ENCODE peak calls at places on chromosomes 6 and 20, in seven cellular contexts. C is CD8-positive, alpha-beta T cell; M is fibroblast of mammary gland; R is spleen; Y is GM23248; E is uterus; F is body of pancreas. I is an unnamed sample.

GRCh38 chr6:32700391-32701040 is 34.1 kb upstream of the HLA-DQB1 start:
- DNase-seq in Y (peak; percentile 67), F (peak; percentile 54), R (no peak), M (peak; percentile 72), E (peak; percentile 28), C (peak; percentile 34), I (peak; percentile 78)

GRCh38 chr20:46647469-46647868 is 3.8 kb downstream of the SLC13A3 start:
- DNase-seq in F (no peak), C (no peak), R (no peak), M (no peak), E (no peak), Y (no peak), I (peak; percentile 70)

GRCh38 chr6:90087103-90087833 is 193.0 kb downstream of the GJA10 start:
- DNase-seq in M (peak; percentile 59), Y (peak; percentile 82), F (no peak), C (no peak), E (peak; percentile 27), R (no peak), I (no peak)

GRCh38 chr6:54992789-54993188 is 146.2 kb downstream of the FAM83B start:
- DNase-seq in R (no peak), E (no peak), Y (peak; percentile 14), F (peak; percentile 36), M (peak; percentile 7), C (no peak), I (peak; percentile 9)

GRCh38 chr6:111845441-111845871 is 27.8 kb downstream of the FYN start:
- DNase-seq in C (no peak), Y (no peak), M (no peak), E (no peak), F (no peak), R (peak; percentile 78), I (no peak)

GRCh38 chr20:1087311-1087710 is 31.1 kb upstream of the PSMF1 start:
- DNase-seq in R (no peak), F (no peak), C (no peak), Y (no peak), E (no peak), M (no peak), I (peak; percentile 48)

GRCh38 chr20:53847118-53847842 is 223.1 kb downstream of the BCAS1 start:
- DNase-seq in E (no peak), R (no peak), Y (no peak), C (no peak), M (no peak), F (no peak), I (no peak)

GRCh38 chr6:24927985-24928735 is 7.6 kb downstream of the RIPOR2 start:
- DNase-seq in R (no peak), Y (peak; percentile 31), M (peak; percentile 48), F (no peak), C (no peak), E (no peak), I (no peak)

GRCh38 chr6:82111818-82112217 is 135.7 kb downstream of the IBTK start:
- DNase-seq in R (no peak), C (no peak), F (no peak), Y (no peak), M (no peak), E (no peak), I (no peak)

GRCh38 chr20:17612287-17612974 is 42.6 kb downstream of the DSTN start:
- DNase-seq in E (no peak), R (peak; percentile 80), Y (peak; percentile 80), C (peak; percentile 62), M (peak; percentile 54), F (peak; percentile 46), I (no peak)

GRCh38 chr6:52063584-52064400 is 23.6 kb downstream of the PKHD1 start:
- DNase-seq in Y (peak; percentile 57), M (peak; percentile 48), C (peak; percentile 41), F (peak; percentile 64), R (no peak), E (no peak), I (peak; percentile 85)

GRCh38 chr6:46203388-46203787 is 32.6 kb upstream of the ENPP5 start:
- DNase-seq in Y (peak; percentile 9), R (no peak), M (peak; percentile 36), F (no peak), E (no peak), C (no peak), I (peak; percentile 25)

GRCh38 chr6:20370393-20370792 is 31.3 kb upstream of the E2F3 start:
- DNase-seq in E (no peak), R (no peak), Y (no peak), C (no peak), M (no peak), F (no peak), I (no peak)

GRCh38 chr6:31918069-31918725 is 9.3 kb upstream of the C2 start:
- DNase-seq in C (no peak), E (no peak), Y (peak; percentile 36), F (no peak), R (peak; percentile 13), M (peak; percentile 38), I (no peak)

GRCh38 chr6:139680819-139681218 is 306.4 kb upstream of the CITED2 start:
- DNase-seq in F (no peak), C (no peak), Y (no peak), R (no peak), M (no peak), E (no peak), I (peak; percentile 83)

GRCh38 chr6:43713611-43714310 is 26.2 kb upstream of the MRPS18A start:
- DNase-seq in M (no peak), C (no peak), F (no peak), E (no peak), Y (no peak), R (no peak), I (no peak)

GRCh38 chr6:156449128-156449527 is 328.1 kb upstream of the ARID1B start:
- DNase-seq in F (peak; percentile 51), M (no peak), C (no peak), E (no peak), Y (no peak), R (no peak), I (no peak)

GRCh38 chr20:14721926-14722325 is 384.5 kb upstream of the FLRT3 start:
- DNase-seq in E (no peak), R (no peak), Y (peak; percentile 57), M (no peak), C (no peak), F (no peak), I (no peak)

GRCh38 chr6:148242180-148242579 is 100.5 kb upstream of the SASH1 start:
- DNase-seq in C (no peak), M (peak; percentile 21), R (no peak), Y (peak; percentile 24), F (no peak), E (no peak), I (no peak)

GRCh38 chr20:41139227-41140093 is 2.1 kb downstream of the PLCG1 start:
- DNase-seq in Y (no peak), F (no peak), E (no peak), M (no peak), R (no peak), C (no peak), I (no peak)
- H3K4me3 ChIP-seq in Y (peak overlapping the region; percentile 80), F (no peak overlapping the region), E (peak overlapping the region; percentile 99), M (peak overlapping the region; percentile 71), R (peak overlapping the region; percentile 89), C (peak overlapping the region; percentile 68), I (peak overlapping the region; percentile 94)

DNA sequence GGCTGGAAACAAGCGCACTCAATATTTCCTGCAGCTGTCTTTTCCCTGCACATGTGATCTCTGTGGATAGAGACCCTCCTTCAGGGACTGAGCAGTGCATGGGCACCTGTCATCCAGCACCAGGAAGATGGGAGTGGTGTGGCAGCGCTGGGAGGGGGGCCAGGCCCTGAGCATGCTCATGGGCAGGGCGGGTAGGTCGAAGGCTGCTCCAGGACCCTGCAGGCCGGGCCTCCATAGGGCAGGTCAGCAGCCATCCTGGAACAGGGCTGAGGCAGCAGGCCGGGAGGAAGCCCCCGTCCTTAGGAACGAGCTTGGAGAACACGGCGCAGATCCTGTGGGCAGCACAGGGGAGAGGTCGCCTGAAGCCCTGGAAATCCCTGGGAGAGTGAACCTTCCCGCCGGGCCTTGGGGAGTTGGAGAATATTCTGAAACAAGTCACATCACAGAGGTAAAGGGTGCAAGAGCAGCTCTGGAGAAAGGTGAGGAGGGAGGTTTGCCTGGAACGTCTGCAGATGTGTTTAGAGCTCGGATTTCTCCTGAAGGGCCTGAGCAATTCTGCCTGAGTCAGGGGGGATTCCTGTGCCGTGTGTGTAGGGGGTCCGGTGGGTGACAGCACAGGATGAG is 133.2 kb downstream of the SMOC2 start:
- DNase-seq in M (no peak), Y (no peak), F (no peak), C (no peak), E (no peak), R (no peak), I (no peak)
- H3K4me3 ChIP-seq in M (no peak overlapping the region), Y (no peak overlapping the region), F (no peak overlapping the region), C (no peak overlapping the region), E (peak overlapping the region; percentile 8), R (no peak overlapping the region), I (no peak overlapping the region)

GRCh38 chr20:56826971-56827645 is 198.0 kb downstream of the TFAP2C start:
- DNase-seq in E (peak; percentile 74), Y (peak; percentile 93), R (no peak), C (no peak), M (peak; percentile 91), F (no peak), I (no peak)
- H3K4me3 ChIP-seq in E (no peak overlapping the region), Y (peak overlapping the region; percentile 65), R (no peak overlapping the region), C (no peak overlapping the region), M (peak overlapping the region; percentile 19), F (no peak overlapping the region), I (no peak overlapping the region)

GRCh38 chr6:35309611-35310264 is 12.1 kb downstream of the DEF6 start:
- DNase-seq in E (no peak), Y (no peak), R (peak; percentile 51), M (no peak), C (no peak), F (no peak), I (no peak)

GRCh38 chr6:35310265-35310831 is 12.7 kb downstream of the DEF6 start:
- DNase-seq in M (no peak), F (no peak), R (peak; percentile 72), C (no peak), Y (no peak), E (no peak), I (no peak)

GRCh38 chr6:35312763-35313125 is 15.1 kb downstream of the DEF6 start:
- DNase-seq in M (no peak), E (no peak), Y (no peak), F (no peak), C (no peak), R (no peak), I (no peak)

GRCh38 chr6:35311390-35312075 is 13.9 kb downstream of the DEF6 start:
- DNase-seq in F (no peak), R (peak; percentile 92), C (peak; percentile 51), E (no peak), Y (no peak), M (no peak), I (no peak)

DNA sequence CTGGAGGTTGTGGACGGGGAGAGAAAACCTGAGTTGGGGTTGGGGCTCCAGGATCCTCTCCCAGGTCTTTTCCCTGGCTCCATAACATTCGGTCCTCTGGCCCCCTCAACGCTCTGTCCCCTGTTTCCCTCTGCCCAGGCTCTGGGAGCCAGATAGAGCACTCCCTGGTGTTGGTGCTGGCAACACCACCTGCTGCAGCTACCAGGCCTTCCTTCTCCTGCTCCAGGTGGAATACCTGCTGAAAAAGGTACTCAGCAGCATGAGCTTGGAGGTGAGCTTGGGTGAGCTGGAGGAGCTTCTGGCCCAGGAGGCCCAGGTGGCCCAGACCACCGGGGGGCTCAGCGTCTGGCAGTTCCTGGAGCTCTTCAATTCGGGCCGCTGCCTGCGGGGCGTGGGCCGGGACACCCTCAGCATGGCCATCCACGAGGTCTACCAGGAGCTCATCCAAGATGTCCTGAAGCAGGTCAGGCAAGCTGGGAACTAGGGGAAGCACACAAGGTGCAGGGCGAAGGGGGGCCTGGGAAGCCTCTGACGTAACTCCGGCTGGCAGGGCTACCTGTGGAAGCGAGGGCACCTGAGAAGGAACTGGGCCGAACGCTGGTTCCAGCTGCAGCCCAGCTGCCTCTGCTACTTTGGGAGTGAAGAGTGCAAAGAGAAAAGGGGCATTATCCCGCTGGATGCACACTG is 14.6 kb downstream of the DEF6 start:
- DNase-seq in Y (no peak), E (no peak), M (no peak), F (no peak), C (no peak), R (peak; percentile 79), I (no peak)
- H3K4me3 ChIP-seq in Y (no peak overlapping the region), E (no peak overlapping the region), M (no peak overlapping the region), F (no peak overlapping the region), C (peak overlapping the region; percentile 42), R (no peak overlapping the region), I (no peak overlapping the region)